ENCODE peak calls at places on chromosomes 4 and X, in ten cellular contexts. L is sigmoid colon, H is nephron progenitor cell, K is GM12864, O is thyroid gland, G is dorsolateral prefrontal cortex, J is H1, Q is IMR-90, D is lower lobe of right lung, S is neural progenitor cell. F is an unnamed sample.

GRCh38 chr4:148238086-148238485 is 204.1 kb downstream of the NR3C2 start:
- DNase-seq in L (no peak), H (no peak), K (no peak), O (no peak), G (no peak), J (no peak), Q (no peak), D (no peak), S (no peak), F (no peak)

GRCh38 chrX:151816914-151817313 is 82.4 kb downstream of the CNGA2 start:
- DNase-seq in L (no peak), H (no peak), K (no peak), O (no peak), G (no peak), J (no peak), Q (no peak), D (no peak), S (no peak), F (no peak)

GRCh38 chr4:153427363-153428071 is 38.6 kb upstream of the TMEM131L start:
- DNase-seq in L (no peak), H (no peak), K (no peak), O (no peak), G (no peak), J (no peak), Q (peak), D (no peak), S (no peak), F (no peak)

GRCh38 chr4:6472387-6473263 is at the start of gene PPP2R2C:
- DNase-seq in L (peak), H (peak), K (no peak), O (no peak), G (no peak), J (no peak), Q (no peak), D (no peak), S (peak), F (peak)

GRCh38 chr4:4387531-4388311 is 819 bp downstream of the NSG1 start:
- DNase-seq in L (peak), H (peak), K (no peak), O (no peak), G (peak), J (no peak), Q (no peak), D (no peak), S (peak), F (no peak)

GRCh38 chr4:163587867-163588266 is 93.4 kb downstream of the TMA16 start:
- DNase-seq in L (no peak), H (peak), K (peak), O (no peak), G (no peak), J (no peak), Q (no peak), D (no peak), S (no peak), F (no peak)

GRCh38 chrX:13295841-13296240 is 24.0 kb downstream of the ATXN3L start:
- DNase-seq in L (no peak), H (no peak), K (no peak), O (no peak), G (no peak), J (no peak), Q (no peak), D (no peak), S (no peak), F (no peak)

GRCh38 chr4:143085644-143086043 is 99.1 kb upstream of the USP38 start:
- DNase-seq in L (no peak), H (no peak), K (no peak), O (no peak), G (no peak), J (no peak), Q (no peak), D (no peak), S (no peak), F (no peak)

GRCh38 chr4:2080429-2081300 is 21.5 kb downstream of the NAT8L start:
- DNase-seq in L (peak), H (no peak), K (no peak), O (no peak), G (no peak), J (no peak), Q (no peak), D (no peak), S (no peak), F (no peak)

GRCh38 chr4:83112239-83112638 is 2.3 kb downstream of the PLAC8 start:
- DNase-seq in L (no peak), H (no peak), K (peak), O (no peak), G (no peak), J (no peak), Q (no peak), D (no peak), S (no peak), F (no peak)

GRCh38 chr4:106048250-106048931 is 153.1 kb downstream of the NPNT start:
- DNase-seq in L (no peak), H (no peak), K (no peak), O (no peak), G (no peak), J (no peak), Q (peak), D (no peak), S (peak), F (no peak)

GRCh38 chr4:132085105-132085504 is 1064.0 kb upstream of the PCDH10 start:
- DNase-seq in L (no peak), H (no peak), K (no peak), O (no peak), G (no peak), J (no peak), Q (no peak), D (no peak), S (no peak), F (no peak)

GRCh38 chrX:39633293-39633692 is 464.5 kb downstream of the BCOR start:
- DNase-seq in L (no peak), H (no peak), K (no peak), O (no peak), G (no peak), J (no peak), Q (no peak), D (no peak), S (no peak), F (no peak)

GRCh38 chrX:153312842-153313241 is 8.7 kb downstream of the PNMA6F start:
- DNase-seq in L (no peak), H (no peak), K (no peak), O (no peak), G (no peak), J (no peak), Q (no peak), D (no peak), S (no peak), F (no peak)

GRCh38 chr4:73528171-73528570 is 46.6 kb downstream of the AFM start:
- DNase-seq in L (no peak), H (no peak), K (no peak), O (no peak), G (no peak), J (no peak), Q (no peak), D (no peak), S (no peak), F (no peak)

GRCh38 chr4:143517764-143518163 is 4.3 kb downstream of the SMARCA5 start:
- DNase-seq in L (no peak), H (no peak), K (no peak), O (no peak), G (no peak), J (no peak), Q (no peak), D (no peak), S (no peak), F (no peak)

GRCh38 chr4:25178838-25179261 is 18.6 kb upstream of the SEPSECS start:
- DNase-seq in L (no peak), H (no peak), K (no peak), O (no peak), G (no peak), J (no peak), Q (no peak), D (no peak), S (no peak), F (no peak)

GRCh38 chrX:3548743-3549441 is 164.6 kb downstream of the PRKX start:
- DNase-seq in L (no peak), H (no peak), K (no peak), O (no peak), G (no peak), J (no peak), Q (peak), D (no peak), S (peak), F (no peak)

GRCh38 chr4:174681723-174682300 is 147.2 kb downstream of the GLRA3 start:
- DNase-seq in L (no peak), H (no peak), K (no peak), O (no peak), G (no peak), J (no peak), Q (peak), D (no peak), S (no peak), F (no peak)

GRCh38 chr4:186266699-186267467 is 894 bp downstream of the F11 start:
- DNase-seq in L (no peak), H (peak), K (no peak), O (no peak), G (no peak), J (no peak), Q (peak), D (peak), S (peak), F (no peak)

GRCh38 chr4:79212311-79212710 is 113.5 kb downstream of the NAA11 start:
- DNase-seq in L (no peak), H (no peak), K (no peak), O (no peak), G (no peak), J (no peak), Q (no peak), D (no peak), S (no peak), F (no peak)

GRCh38 chrX:150018931-150019331 is 80.6 kb upstream of the EOLA2 start:
- DNase-seq in L (no peak), H (no peak), K (no peak), O (no peak), G (no peak), J (no peak), Q (peak), D (no peak), S (no peak), F (no peak)

GRCh38 chrX:130770615-130771014 is 132.4 kb downstream of the ENOX2 start:
- DNase-seq in L (no peak), H (no peak), K (no peak), O (no peak), G (no peak), J (no peak), Q (peak), D (no peak), S (no peak), F (no peak)

GRCh38 chrX:153708415-153708814 is 15.8 kb downstream of the BCAP31 start:
- DNase-seq in L (peak), H (peak), K (no peak), O (peak), G (peak), J (no peak), Q (peak), D (peak), S (peak), F (no peak)

GRCh38 chr4:148730241-148730640 is 288.0 kb upstream of the NR3C2 start:
- DNase-seq in L (no peak), H (no peak), K (no peak), O (no peak), G (no peak), J (no peak), Q (no peak), D (no peak), S (no peak), F (no peak)

GRCh38 chr4:81021526-81021944 is 9.0 kb upstream of the BMP3 start:
- DNase-seq in L (no peak), H (no peak), K (no peak), O (no peak), G (no peak), J (no peak), Q (no peak), D (no peak), S (no peak), F (no peak)

GRCh38 chr4:11585506-11585905 is 156.8 kb upstream of the HS3ST1 start:
- DNase-seq in L (no peak), H (no peak), K (no peak), O (no peak), G (no peak), J (no peak), Q (no peak), D (no peak), S (no peak), F (no peak)

GRCh38 chr4:179125870-179126269 is 1683.6 kb upstream of the AGA start:
- DNase-seq in L (no peak), H (no peak), K (no peak), O (no peak), G (no peak), J (no peak), Q (no peak), D (no peak), S (no peak), F (no peak)

GRCh38 chrX:78708171-78708570 is 39.3 kb upstream of the LPAR4 start:
- DNase-seq in L (no peak), H (no peak), K (no peak), O (no peak), G (no peak), J (peak), Q (peak), D (no peak), S (peak), F (no peak)

GRCh38 chrX:117895418-117895817 is 221.2 kb downstream of the KLHL13 start:
- DNase-seq in L (no peak), H (no peak), K (peak), O (no peak), G (no peak), J (no peak), Q (no peak), D (no peak), S (no peak), F (no peak)

GRCh38 chr4:56742080-56742871 is 61.2 kb upstream of the HOPX start:
- DNase-seq in L (no peak), H (no peak), K (no peak), O (no peak), G (no peak), J (no peak), Q (peak), D (no peak), S (no peak), F (no peak)

GRCh38 chr4:102780476-102781144 is 19.8 kb upstream of the MANBA start:
- DNase-seq in L (no peak), H (no peak), K (no peak), O (no peak), G (no peak), J (no peak), Q (peak), D (no peak), S (no peak), F (no peak)

GRCh38 chr4:96395747-96396146 is 555.9 kb downstream of the PDHA2 start:
- DNase-seq in L (no peak), H (no peak), K (no peak), O (no peak), G (no peak), J (no peak), Q (no peak), D (no peak), S (no peak), F (no peak)

DNA sequence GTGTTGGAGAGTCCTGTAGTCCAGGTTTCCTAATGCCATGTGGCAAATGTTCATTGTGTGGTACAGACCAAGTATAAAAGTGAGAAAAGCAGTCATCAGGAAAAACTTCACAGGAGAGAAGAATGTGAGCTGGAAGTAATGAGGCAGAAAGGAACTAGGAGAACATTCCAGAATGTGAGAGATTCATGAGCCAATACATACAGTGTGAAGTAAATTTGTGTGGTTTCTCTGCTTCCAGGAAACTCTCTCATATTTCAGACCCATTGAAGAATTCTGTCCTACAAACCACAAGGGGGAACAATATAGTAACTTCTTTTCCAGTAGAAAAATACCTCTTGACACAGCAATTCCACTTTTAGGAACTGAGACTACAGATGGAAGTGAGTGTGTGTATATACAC is 136.5 kb downstream of the RNF150 start:
- DNase-seq in L (no peak), H (no peak), K (no peak), O (no peak), G (no peak), J (no peak), Q (peak), D (no peak), S (no peak), F (no peak)
- TF ChIP-seq CTCF in L (no peak), H (no peak), K (no peak), O (no peak), G (no peak), J (no peak), Q (peak), D (no peak), S (no peak), F (no peak)

GRCh38 chr4:41064953-41065352 is 149.4 kb downstream of the APBB2 start:
- DNase-seq in L (no peak), H (no peak), K (no peak), O (no peak), G (no peak), J (no peak), Q (no peak), D (no peak), S (no peak), F (no peak)

GRCh38 chr4:41060352-41061318 is 153.7 kb downstream of the APBB2 start:
- DNase-seq in L (peak), H (no peak), K (no peak), O (no peak), G (no peak), J (no peak), Q (no peak), D (no peak), S (no peak), F (no peak)

GRCh38 chr4:41058426-41058825 is 155.9 kb downstream of the APBB2 start:
- DNase-seq in L (no peak), H (no peak), K (no peak), O (no peak), G (no peak), J (no peak), Q (peak), D (no peak), S (no peak), F (no peak)

GRCh38 chr4:41057456-41057855 is 156.9 kb downstream of the APBB2 start:
- DNase-seq in L (no peak), H (no peak), K (no peak), O (no peak), G (no peak), J (no peak), Q (peak), D (no peak), S (no peak), F (no peak)

GRCh38 chr4:41061482-41062185 is 152.7 kb downstream of the APBB2 start:
- DNase-seq in L (no peak), H (no peak), K (no peak), O (no peak), G (no peak), J (no peak), Q (peak), D (no peak), S (no peak), F (no peak)
- TF ChIP-seq CTCF in L (no peak), H (no peak), K (no peak), O (no peak), G (no peak), J (no peak), Q (peak), D (no peak), S (no peak), F (no peak)

GRCh38 chr4:8645753-8646124 is 53.2 kb downstream of the CPZ start:
- DNase-seq in L (no peak), H (no peak), K (no peak), O (no peak), G (peak), J (no peak), Q (no peak), D (peak), S (no peak), F (no peak)
- TF ChIP-seq CTCF in L (no peak), H (no peak), K (no peak), O (no peak), G (no peak), J (no peak), Q (no peak), D (no peak), S (no peak), F (no peak)

DNA sequence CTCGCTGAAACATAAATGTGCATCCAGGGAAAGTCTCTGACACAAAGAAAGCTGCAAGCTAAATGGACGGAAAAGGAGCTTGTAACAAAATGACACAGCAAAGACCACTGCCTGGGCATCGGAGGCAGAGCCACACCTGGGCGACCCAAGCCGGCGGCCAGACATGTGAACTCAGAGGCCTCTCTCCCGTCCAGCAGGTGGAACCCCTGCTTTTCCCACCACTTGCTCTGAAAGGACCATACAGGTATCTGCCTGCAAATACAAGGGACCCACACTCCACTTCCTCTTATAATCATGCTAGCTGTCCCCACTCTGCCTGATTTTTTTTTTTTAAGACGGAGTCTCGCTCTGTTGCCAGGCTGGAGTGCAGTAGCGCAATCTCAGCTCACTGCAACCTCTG is 12.0 kb downstream of the CPLX1 start:
- DNase-seq in L (no peak), H (no peak), K (no peak), O (no peak), G (no peak), J (no peak), Q (no peak), D (peak), S (no peak), F (no peak)
- TF ChIP-seq CTCF in L (no peak), H (no peak), K (no peak), O (no peak), G (no peak), J (no peak), Q (no peak), D (no peak), S (peak), F (no peak)

GRCh38 chrX:17744896-17745523 is 7.7 kb downstream of the SCML1 start:
- DNase-seq in L (no peak), H (no peak), K (no peak), O (no peak), G (no peak), J (no peak), Q (no peak), D (no peak), S (no peak), F (no peak)
- TF ChIP-seq CTCF in L (no peak), H (peak), K (no peak), O (no peak), G (peak), J (no peak), Q (peak), D (no peak), S (peak), F (no peak)

F was measured in omental fat pad.